ENCODE peak calls at places on chromosomes 16 and 17, in seven cellular contexts. S is A549, K is endodermal cell, U is colonic mucosa, X is tibial nerve, Q is IMR-90, Y is breast epithelium. G is an unnamed sample.
A peak's percentile ranks its signal among the peaks of the same experiment; 100 is the strongest.

GRCh38 chr16:79602615-79603014 is 2.1 kb upstream of the MAF start:
- DNase-seq in S (no peak), K (no peak), U (no peak), X (no peak), Q (no peak), Y (no peak), G (no peak)

GRCh38 chr16:67907397-67907796 is 14.3 kb downstream of the PSKH1 start:
- DNase-seq in S (no peak), K (no peak), U (no peak), X (no peak), Q (no peak), Y (no peak), G (no peak)

GRCh38 chr17:56676807-56677206 is 83.3 kb downstream of the NOG start:
- DNase-seq in S (peak; percentile 18), K (no peak), U (no peak), X (no peak), Q (no peak), Y (no peak), G (no peak)

GRCh38 chr16:67326115-67326471 is 448 bp downstream of the KCTD19 start:
- DNase-seq in S (no peak), K (no peak), U (no peak), X (no peak), Q (no peak), Y (no peak), G (no peak)

GRCh38 chr16:67246081-67246944 is 968 bp downstream of the FHOD1 start:
- DNase-seq in S (peak; percentile 79), K (peak; percentile 98), U (peak; percentile 96), X (no peak), Q (peak; percentile 85), Y (peak; percentile 90), G (peak; percentile 62)

GRCh38 chr16:66486773-66487579 is 59.9 kb downstream of the BEAN1 start:
- DNase-seq in S (peak; percentile 33), K (no peak), U (no peak), X (no peak), Q (peak; percentile 83), Y (peak; percentile 16), G (no peak)

GRCh38 chr17:57295526-57296023 is 39.3 kb downstream of the MSI2 start:
- DNase-seq in S (peak; percentile 33), K (no peak), U (no peak), X (no peak), Q (peak; percentile 71), Y (no peak), G (no peak)

GRCh38 chr17:63699638-63700527 is at the start of gene LIMD2:
- DNase-seq in S (peak; percentile 26), K (peak; percentile 94), U (peak; percentile 54), X (no peak), Q (no peak), Y (no peak), G (peak; percentile 76)

GRCh38 chr16:84550096-84550495 is 45.6 kb upstream of the MEAK7 start:
- DNase-seq in S (peak; percentile 25), K (no peak), U (no peak), X (no peak), Q (no peak), Y (no peak), G (no peak)

GRCh38 chr17:79651266-79651665 is 40.4 kb upstream of the RBFOX3 start:
- DNase-seq in S (no peak), K (peak; percentile 45), U (peak; percentile 11), X (no peak), Q (no peak), Y (no peak), G (no peak)

GRCh38 chr17:57294629-57295501 is 38.5 kb downstream of the MSI2 start:
- DNase-seq in S (peak; percentile 28), K (peak; percentile 70), U (no peak), X (no peak), Q (peak; percentile 41), Y (no peak), G (no peak)

GRCh38 chr17:62671553-62671952 is 44.1 kb downstream of the MRC2 start:
- DNase-seq in S (no peak), K (peak; percentile 57), U (peak; percentile 42), X (no peak), Q (no peak), Y (peak; percentile 74), G (no peak)

GRCh38 chr17:5485270-5486205 is at the start of gene DERL2:
- DNase-seq in S (peak; percentile 63), K (no peak), U (peak; percentile 39), X (no peak), Q (peak; percentile 44), Y (no peak), G (peak; percentile 41)

DNA sequence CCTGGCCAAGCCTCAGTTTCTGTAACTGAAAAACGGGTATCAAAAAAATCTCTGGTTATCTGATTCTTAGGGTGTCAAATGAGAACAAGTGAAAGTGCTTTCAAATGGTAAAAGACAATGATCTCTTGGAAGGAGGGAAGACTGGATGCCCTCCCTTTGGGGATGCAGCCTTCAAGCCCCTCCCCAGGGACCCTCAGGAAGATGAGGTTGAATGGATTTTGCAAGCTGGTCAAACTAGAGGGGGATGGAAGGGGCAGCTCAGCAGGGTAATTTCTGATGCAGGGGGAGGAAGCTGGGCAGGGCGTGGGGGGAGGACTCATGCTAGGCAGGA is 22.4 kb downstream of the ARHGAP23 start:
- DNase-seq in S (no peak), K (no peak), U (no peak), X (no peak), Q (no peak), Y (no peak), G (no peak)
- H3K4me1 ChIP-seq in S (peaks cover 75% of the 10 kb centered on the region), K (peaks cover 25% of the 10 kb centered on the region), U (no peaks in the 10 kb centered on the region), X (peaks cover 49% of the 10 kb centered on the region), Q (peaks cover 58% of the 10 kb centered on the region), Y (peaks cover 4% of the 10 kb centered on the region), G (peaks cover 28% of the 10 kb centered on the region)

DNA sequence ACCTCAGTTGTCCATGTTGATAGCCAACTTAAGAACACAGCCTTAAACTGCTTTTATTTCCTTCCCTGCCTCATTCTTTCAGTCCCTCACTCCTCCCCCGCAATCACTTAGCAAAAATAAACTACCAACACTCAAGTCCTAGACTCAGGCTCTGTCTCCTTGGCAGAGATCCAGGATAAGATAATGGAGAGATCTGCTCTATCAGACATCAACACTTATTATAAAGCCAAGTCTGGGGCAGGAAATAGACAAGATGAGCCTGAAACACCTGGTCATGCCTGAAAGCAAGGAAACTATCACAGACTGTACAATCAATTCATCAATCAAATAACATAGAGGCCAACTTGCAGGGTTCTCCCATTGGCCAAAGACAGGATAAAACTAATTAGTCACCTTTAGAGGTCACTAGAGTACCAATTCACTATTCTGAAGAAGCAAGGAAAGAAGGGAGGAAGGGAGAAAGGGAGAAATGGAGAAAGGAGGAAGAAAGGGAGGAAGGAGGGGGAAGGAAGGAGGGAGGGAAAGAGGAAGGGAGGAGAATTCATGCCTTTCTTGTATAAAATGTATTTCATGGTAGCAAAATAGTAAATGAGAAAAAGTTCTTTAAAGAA is 15.6 kb downstream of the HYDIN start:
- DNase-seq in S (peak; percentile 14), K (no peak), U (no peak), X (no peak), Q (no peak), Y (no peak), G (no peak)
- TF ChIP-seq CTCF in S (peak; percentile 19), K (peak; percentile 44), U (no peak), X (no peak), Q (no peak), Y (no peak), G (peak; percentile 61)

GRCh38 chr17:887842-888214 is 91.7 kb downstream of the NXN start:
- DNase-seq in S (no peak), K (no peak), U (no peak), X (no peak), Q (no peak), Y (no peak), G (no peak)
- H3K4me1 ChIP-seq in S (peaks cover 14% of the 10 kb centered on the region), K (peaks cover 5% of the 10 kb centered on the region), U (no peaks in the 10 kb centered on the region), X (peaks cover 4% of the 10 kb centered on the region), Q (peaks cover 15% of the 10 kb centered on the region), Y (no peaks in the 10 kb centered on the region), G (peaks cover 14% of the 10 kb centered on the region)

GRCh38 chr16:29862383-29862883 is 593 bp downstream of the CDIPT start:
- DNase-seq in S (peak; percentile 39), K (no peak), U (peak; percentile 39), X (no peak), Q (no peak), Y (no peak), G (no peak)
- TF ChIP-seq CTCF in S (no peak), K (no peak), U (no peak), X (no peak), Q (peak; percentile 30), Y (no peak), G (peak; percentile 10)

GRCh38 chr17:18187226-18187625 is 3.6 kb downstream of the ALKBH5 start:
- DNase-seq in S (no peak), K (no peak), U (no peak), X (no peak), Q (no peak), Y (no peak), G (no peak)
- H3K4me1 ChIP-seq in S (peaks cover 61% of the 10 kb centered on the region), K (no peaks in the 10 kb centered on the region), U (peaks cover 30% of the 10 kb centered on the region), X (peaks cover 66% of the 10 kb centered on the region), Q (peaks cover 36% of the 10 kb centered on the region), Y (peaks cover 12% of the 10 kb centered on the region), G (peaks cover 28% of the 10 kb centered on the region)

GRCh38 chr17:2090804-2091534 is 36.1 kb downstream of the HIC1 start:
- DNase-seq in S (peak; percentile 51), K (peak; percentile 87), U (peak; percentile 49), X (peak; percentile 59), Q (peak; percentile 97), Y (no peak), G (no peak)

GRCh38 chr17:2094891-2095535 is 40.1 kb downstream of the HIC1 start:
- DNase-seq in S (peak; percentile 31), K (peak; percentile 80), U (no peak), X (no peak), Q (peak; percentile 75), Y (peak; percentile 67), G (peak; percentile 27)

GRCh38 chr17:2090210-2090641 is 35.3 kb downstream of the HIC1 start:
- DNase-seq in S (no peak), K (no peak), U (no peak), X (no peak), Q (no peak), Y (no peak), G (no peak)

GRCh38 chr17:2093349-2093748 is 38.4 kb downstream of the HIC1 start:
- DNase-seq in S (no peak), K (peak; percentile 53), U (no peak), X (no peak), Q (no peak), Y (no peak), G (no peak)

GRCh38 chr17:2092253-2092652 is 37.4 kb downstream of the HIC1 start:
- DNase-seq in S (no peak), K (peak; percentile 70), U (no peak), X (no peak), Q (no peak), Y (no peak), G (no peak)
- TF ChIP-seq CTCF in S (no peak), K (peak; percentile 62), U (no peak), X (no peak), Q (no peak), Y (no peak), G (no peak)

DNA sequence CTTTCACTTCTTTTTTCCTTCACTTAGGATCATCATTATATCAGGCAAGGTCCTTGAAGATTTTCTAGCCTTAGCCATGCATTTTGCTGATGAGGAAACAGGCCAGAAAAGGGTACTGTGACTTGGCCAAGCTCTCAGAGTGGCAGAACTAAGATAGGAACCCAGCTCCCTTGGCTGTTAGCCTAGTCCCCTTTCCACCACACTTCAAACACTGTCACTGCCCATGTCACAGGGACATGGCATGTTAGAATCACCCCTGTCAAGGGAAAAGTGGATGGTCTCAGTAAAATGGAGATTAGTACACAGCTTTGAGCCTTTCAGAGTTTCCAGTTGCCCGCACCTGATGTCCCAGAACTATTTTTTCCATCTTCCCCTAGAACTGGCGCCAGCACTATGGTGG is 1.7 kb downstream of the CALCOCO2 start:
- DNase-seq in S (no peak), K (no peak), U (no peak), X (no peak), Q (no peak), Y (no peak), G (no peak)
- H3K4me1 ChIP-seq in S (peaks cover 29% of the 10 kb centered on the region), K (peaks cover 6% of the 10 kb centered on the region), U (peaks cover under 1% of the 10 kb centered on the region), X (peaks cover 33% of the 10 kb centered on the region), Q (peaks cover 5% of the 10 kb centered on the region), Y (peaks cover 4% of the 10 kb centered on the region), G (peaks cover 7% of the 10 kb centered on the region)

G was measured in OCI-LY7.